ENCODE peak calls at places on chromosomes 7 and 10, in six cellular contexts. L, D, Q, A, X and F are unnamed samples.

GRCh38 chr7:103445228-103446020 is 583 bp downstream of the SLC26A5 start:
- ATAC-seq in L (no peak), D (no peak), Q (no peak), A (peak), X (peak), F (peak)

GRCh38 chr10:59702347-59702746 is 7.3 kb downstream of the SLC16A9 start:
- ATAC-seq in L (no peak), D (no peak), Q (no peak), A (peak), X (no peak), F (peak)

GRCh38 chr10:125148576-125148975 is 11.8 kb downstream of the CTBP2 start:
- ATAC-seq in L (no peak), D (no peak), Q (no peak), A (no peak), X (no peak), F (no peak)

GRCh38 chr10:75475470-75476182 is 44.2 kb downstream of the LRMDA start:
- ATAC-seq in L (no peak), D (no peak), Q (no peak), A (no peak), X (no peak), F (no peak)

GRCh38 chr10:66747451-66747850 is 178.4 kb upstream of the LRRTM3 start:
- ATAC-seq in L (no peak), D (peak), Q (no peak), A (no peak), X (no peak), F (peak)

GRCh38 chr7:129605038-129605437 is 6.5 kb upstream of the NRF1 start:
- ATAC-seq in L (no peak), D (no peak), Q (no peak), A (no peak), X (no peak), F (no peak)

GRCh38 chr7:149873968-149874643 is at the start of gene ATP6V0E2:
- ATAC-seq in L (no peak), D (peak), Q (no peak), A (no peak), X (peak), F (no peak)

GRCh38 chr7:26153246-26153822 is 1.3 kb downstream of the NFE2L3 start:
- ATAC-seq in L (no peak), D (no peak), Q (no peak), A (peak), X (peak), F (peak)

GRCh38 chr10:24824124-24824523 is 100.4 kb upstream of the ARHGAP21 start:
- ATAC-seq in L (no peak), D (no peak), Q (no peak), A (no peak), X (peak), F (peak)

GRCh38 chr7:92698237-92698841 is 108.1 kb upstream of the FAM133B start:
- ATAC-seq in L (no peak), D (peak), Q (no peak), A (peak), X (no peak), F (no peak)

GRCh38 chr10:30819306-30820190 is 190.0 kb upstream of the LYZL2 start:
- ATAC-seq in L (no peak), D (no peak), Q (no peak), A (no peak), X (no peak), F (no peak)

GRCh38 chr7:84781838-84782237 is 405.0 kb downstream of the SEMA3D start:
- ATAC-seq in L (no peak), D (no peak), Q (no peak), A (no peak), X (no peak), F (no peak)

GRCh38 chr7:91846436-91846835 is 34.1 kb downstream of the MTERF1 start:
- ATAC-seq in L (no peak), D (no peak), Q (no peak), A (no peak), X (no peak), F (no peak)

GRCh38 chr10:116608683-116609594 is 11.8 kb upstream of the PNLIPRP2 start:
- ATAC-seq in L (no peak), D (no peak), Q (no peak), A (peak), X (no peak), F (peak)

GRCh38 chr7:44064791-44065430 is 456 bp downstream of the PGAM2 start:
- ATAC-seq in L (peak), D (peak), Q (peak), A (peak), X (no peak), F (peak)

GRCh38 chr7:29564455-29565185 is 985 bp downstream of the PRR15 start:
- ATAC-seq in L (no peak), D (peak), Q (no peak), A (peak), X (no peak), F (no peak)

GRCh38 chr7:142457146-142457703 is 199.4 kb upstream of the PRSS58 start:
- ATAC-seq in L (no peak), D (no peak), Q (no peak), A (no peak), X (no peak), F (no peak)

GRCh38 chr10:8065651-8066050 is 11.2 kb downstream of the GATA3 start:
- ATAC-seq in L (no peak), D (no peak), Q (no peak), A (no peak), X (no peak), F (peak)

GRCh38 chr10:20776384-20776783 is 120.7 kb downstream of the NEBL start:
- ATAC-seq in L (no peak), D (no peak), Q (no peak), A (no peak), X (no peak), F (no peak)

GRCh38 chr7:117731455-117731854 is 141.8 kb downstream of the CTTNBP2 start:
- ATAC-seq in L (no peak), D (no peak), Q (no peak), A (peak), X (peak), F (peak)

GRCh38 chr10:73944356-73945100 is 33.6 kb downstream of the PLAU start:
- ATAC-seq in L (no peak), D (no peak), Q (no peak), A (no peak), X (no peak), F (no peak)

GRCh38 chr7:106808967-106809635 is 56.0 kb upstream of the PIK3CG start:
- ATAC-seq in L (no peak), D (no peak), Q (no peak), A (no peak), X (no peak), F (no peak)

GRCh38 chr10:30792025-30792424 is 162.5 kb upstream of the LYZL2 start:
- ATAC-seq in L (peak), D (no peak), Q (no peak), A (peak), X (no peak), F (peak)

GRCh38 chr7:51013861-51014511 is 231.3 kb upstream of the GRB10 start:
- ATAC-seq in L (no peak), D (no peak), Q (no peak), A (no peak), X (no peak), F (no peak)

GRCh38 chr7:50953820-50954219 is 171.1 kb upstream of the GRB10 start:
- ATAC-seq in L (no peak), D (no peak), Q (no peak), A (no peak), X (no peak), F (peak)

GRCh38 chr7:130152270-130153141 is 52.7 kb downstream of the TMEM209 start:
- ATAC-seq in L (peak), D (no peak), Q (no peak), A (no peak), X (peak), F (peak)

GRCh38 chr7:43516581-43517342 is 66.1 kb upstream of the STK17A start:
- ATAC-seq in L (no peak), D (no peak), Q (no peak), A (no peak), X (peak), F (peak)

GRCh38 chr7:51219261-51219988 is 97.2 kb downstream of the COBL start:
- ATAC-seq in L (no peak), D (no peak), Q (no peak), A (no peak), X (no peak), F (no peak)

GRCh38 chr10:37952926-37953325 is 23.5 kb downstream of the ZNF25 start:
- ATAC-seq in L (no peak), D (no peak), Q (no peak), A (no peak), X (no peak), F (no peak)

GRCh38 chr7:22205631-22206030 is 151.3 kb downstream of the RAPGEF5 start:
- ATAC-seq in L (no peak), D (no peak), Q (no peak), A (no peak), X (no peak), F (no peak)

GRCh38 chr10:128525936-128526335 is 399.7 kb upstream of the MKI67 start:
- ATAC-seq in L (no peak), D (no peak), Q (no peak), A (no peak), X (no peak), F (no peak)

GRCh38 chr7:75045881-75046280 is 27.7 kb downstream of the RCC1L start:
- ATAC-seq in L (no peak), D (peak), Q (no peak), A (no peak), X (no peak), F (no peak)

GRCh38 chr10:34816067-34817002 is 1.2 kb upstream of the PARD3 start:
- ATAC-seq in L (no peak), D (no peak), Q (no peak), A (peak), X (no peak), F (no peak)

GRCh38 chr10:88190123-88190522 is 326.7 kb downstream of the PTEN start:
- ATAC-seq in L (no peak), D (no peak), Q (no peak), A (peak), X (no peak), F (no peak)

GRCh38 chr7:1559626-1560590 is 3.9 kb upstream of the TMEM184A start:
- ATAC-seq in L (no peak), D (no peak), Q (no peak), A (no peak), X (no peak), F (no peak)

GRCh38 chr7:148402159-148402558 is 188.4 kb upstream of the C7orf33 start:
- ATAC-seq in L (no peak), D (no peak), Q (no peak), A (no peak), X (no peak), F (no peak)

GRCh38 chr10:29896053-29896452 is 163.3 kb downstream of the JCAD start:
- ATAC-seq in L (no peak), D (no peak), Q (no peak), A (no peak), X (no peak), F (no peak)

GRCh38 chr7:3232228-3232627 is 68.8 kb upstream of the SDK1 start:
- ATAC-seq in L (no peak), D (no peak), Q (no peak), A (no peak), X (no peak), F (no peak)